ENCODE peak calls at places on chromosome 9, in five cellular contexts. One of them, this sample, is unnamed. For H3K9me3, the result is how much of the 10 kb centered on the place peaks cover.

GRCh38 chr9:36995927-36996471 is 38.1 kb downstream of the PAX5 start:
- DNase-seq in heart right ventricle: peak
- DNase-seq in fibroblast of lung: peak
- DNase-seq in CD8-positive, alpha-beta T cell: peak
- DNase-seq in CD4-positive, alpha-beta T cell: peak
- DNase-seq in this sample: no peak

GRCh38 chr9:98567540-98568233 is 141.0 kb downstream of the GABBR2 start:
- DNase-seq in heart right ventricle: no peak
- DNase-seq in fibroblast of lung: no peak
- DNase-seq in CD8-positive, alpha-beta T cell: no peak
- DNase-seq in CD4-positive, alpha-beta T cell: no peak
- DNase-seq in this sample: no peak

GRCh38 chr9:75358837-75359236 is 270.5 kb downstream of the OSTF1 start:
- DNase-seq in heart right ventricle: no peak
- DNase-seq in fibroblast of lung: no peak
- DNase-seq in CD8-positive, alpha-beta T cell: no peak
- DNase-seq in CD4-positive, alpha-beta T cell: no peak
- DNase-seq in this sample: no peak

GRCh38 chr9:6566409-6567139 is 79.0 kb downstream of the GLDC start:
- DNase-seq in heart right ventricle: peak
- DNase-seq in fibroblast of lung: peak
- DNase-seq in CD8-positive, alpha-beta T cell: no peak
- DNase-seq in CD4-positive, alpha-beta T cell: no peak
- DNase-seq in this sample: no peak

GRCh38 chr9:70537084-70537483 is 122.6 kb upstream of the KLF9 start:
- DNase-seq in heart right ventricle: no peak
- DNase-seq in fibroblast of lung: no peak
- DNase-seq in CD8-positive, alpha-beta T cell: no peak
- DNase-seq in CD4-positive, alpha-beta T cell: no peak
- DNase-seq in this sample: no peak

GRCh38 chr9:117737721-117738226 is 33.6 kb downstream of the TLR4 start:
- DNase-seq in heart right ventricle: no peak
- DNase-seq in fibroblast of lung: no peak
- DNase-seq in CD8-positive, alpha-beta T cell: no peak
- DNase-seq in CD4-positive, alpha-beta T cell: no peak
- DNase-seq in this sample: no peak

GRCh38 chr9:113988951-113989780 is 88.9 kb downstream of the AMBP start:
- DNase-seq in heart right ventricle: peak
- DNase-seq in fibroblast of lung: peak
- DNase-seq in CD8-positive, alpha-beta T cell: no peak
- DNase-seq in CD4-positive, alpha-beta T cell: no peak
- DNase-seq in this sample: peak

GRCh38 chr9:7358876-7359275 is 440.7 kb downstream of the DMAC1 start:
- DNase-seq in heart right ventricle: no peak
- DNase-seq in fibroblast of lung: no peak
- DNase-seq in CD8-positive, alpha-beta T cell: no peak
- DNase-seq in CD4-positive, alpha-beta T cell: no peak
- DNase-seq in this sample: no peak

GRCh38 chr9:15211994-15212501 is 95.0 kb downstream of the TTC39B start:
- DNase-seq in heart right ventricle: no peak
- DNase-seq in fibroblast of lung: peak
- DNase-seq in CD8-positive, alpha-beta T cell: no peak
- DNase-seq in CD4-positive, alpha-beta T cell: no peak
- DNase-seq in this sample: no peak

GRCh38 chr9:37364751-37365360 is 57.6 kb upstream of the GRHPR start:
- DNase-seq in heart right ventricle: no peak
- DNase-seq in fibroblast of lung: no peak
- DNase-seq in CD8-positive, alpha-beta T cell: no peak
- DNase-seq in CD4-positive, alpha-beta T cell: no peak
- DNase-seq in this sample: no peak

GRCh38 chr9:33375841-33376321 is 26.5 kb downstream of the AQP7 start:
- DNase-seq in heart right ventricle: no peak
- DNase-seq in fibroblast of lung: no peak
- DNase-seq in CD8-positive, alpha-beta T cell: no peak
- DNase-seq in CD4-positive, alpha-beta T cell: no peak
- DNase-seq in this sample: no peak

GRCh38 chr9:79902937-79903600 is 331.3 kb downstream of the TLE4 start:
- DNase-seq in heart right ventricle: no peak
- DNase-seq in fibroblast of lung: no peak
- DNase-seq in CD8-positive, alpha-beta T cell: no peak
- DNase-seq in CD4-positive, alpha-beta T cell: no peak
- DNase-seq in this sample: no peak

GRCh38 chr9:16001856-16002255 is 449.0 kb downstream of the CCDC171 start:
- DNase-seq in heart right ventricle: no peak
- DNase-seq in fibroblast of lung: peak
- DNase-seq in CD8-positive, alpha-beta T cell: no peak
- DNase-seq in CD4-positive, alpha-beta T cell: no peak
- DNase-seq in this sample: no peak

GRCh38 chr9:27094640-27095039 is 14.4 kb upstream of the TEK start:
- DNase-seq in heart right ventricle: no peak
- DNase-seq in fibroblast of lung: peak
- DNase-seq in CD8-positive, alpha-beta T cell: no peak
- DNase-seq in CD4-positive, alpha-beta T cell: no peak
- DNase-seq in this sample: no peak

DNA sequence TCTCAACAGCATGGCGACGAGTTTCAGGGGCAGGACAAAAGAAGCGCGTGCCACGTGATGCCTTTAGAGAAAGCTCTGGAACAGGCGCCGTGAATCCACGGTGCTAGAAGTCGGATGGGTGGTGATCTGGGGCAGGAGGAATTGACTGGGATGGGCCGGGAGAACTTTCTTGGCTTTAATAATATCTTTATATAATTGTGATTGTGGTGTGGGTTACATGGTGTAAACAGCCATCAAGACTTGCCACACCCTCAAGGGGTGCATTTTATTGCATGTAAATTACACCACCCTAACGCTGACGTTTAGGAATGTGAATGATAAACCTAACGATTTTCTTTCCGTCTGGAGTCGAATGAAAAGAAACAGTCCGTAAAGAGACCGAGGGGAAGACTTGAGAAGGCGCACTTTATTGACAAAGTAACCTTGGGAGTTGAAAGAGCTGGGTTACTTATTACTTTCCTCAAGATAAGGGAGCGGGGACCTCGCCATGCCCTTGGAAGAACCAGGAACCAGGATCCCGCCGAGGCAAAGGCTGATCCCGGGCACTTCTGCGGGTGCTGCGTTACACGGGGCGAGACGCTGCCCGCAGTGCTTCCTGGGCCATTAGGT is 8.5 kb downstream of the NRARP start:
- DNase-seq in heart right ventricle: no peak
- DNase-seq in fibroblast of lung: peak
- DNase-seq in CD8-positive, alpha-beta T cell: no peak
- DNase-seq in CD4-positive, alpha-beta T cell: no peak
- DNase-seq in this sample: no peak
- H3K9me3 ChIP-seq in heart right ventricle: under half
- H3K9me3 ChIP-seq in fibroblast of lung: under half
- H3K9me3 ChIP-seq in CD8-positive, alpha-beta T cell: under half
- H3K9me3 ChIP-seq in CD4-positive, alpha-beta T cell: under half
- H3K9me3 ChIP-seq in this sample: under half

GRCh38 chr9:21081451-21081850 is 3.7 kb upstream of the IFNB1 start:
- DNase-seq in heart right ventricle: no peak
- DNase-seq in fibroblast of lung: no peak
- DNase-seq in CD8-positive, alpha-beta T cell: no peak
- DNase-seq in CD4-positive, alpha-beta T cell: no peak
- DNase-seq in this sample: no peak

GRCh38 chr9:21075484-21075883 is 2.3 kb downstream of the IFNB1 start:
- DNase-seq in heart right ventricle: no peak
- DNase-seq in fibroblast of lung: no peak
- DNase-seq in CD8-positive, alpha-beta T cell: no peak
- DNase-seq in CD4-positive, alpha-beta T cell: no peak
- DNase-seq in this sample: no peak

GRCh38 chr9:21080793-21081192 is 3.1 kb upstream of the IFNB1 start:
- DNase-seq in heart right ventricle: no peak
- DNase-seq in fibroblast of lung: no peak
- DNase-seq in CD8-positive, alpha-beta T cell: no peak
- DNase-seq in CD4-positive, alpha-beta T cell: no peak
- DNase-seq in this sample: no peak

GRCh38 chr9:21077842-21078241 is at the start of gene IFNB1:
- DNase-seq in heart right ventricle: no peak
- DNase-seq in fibroblast of lung: no peak
- DNase-seq in CD8-positive, alpha-beta T cell: no peak
- DNase-seq in CD4-positive, alpha-beta T cell: no peak
- DNase-seq in this sample: no peak

DNA sequence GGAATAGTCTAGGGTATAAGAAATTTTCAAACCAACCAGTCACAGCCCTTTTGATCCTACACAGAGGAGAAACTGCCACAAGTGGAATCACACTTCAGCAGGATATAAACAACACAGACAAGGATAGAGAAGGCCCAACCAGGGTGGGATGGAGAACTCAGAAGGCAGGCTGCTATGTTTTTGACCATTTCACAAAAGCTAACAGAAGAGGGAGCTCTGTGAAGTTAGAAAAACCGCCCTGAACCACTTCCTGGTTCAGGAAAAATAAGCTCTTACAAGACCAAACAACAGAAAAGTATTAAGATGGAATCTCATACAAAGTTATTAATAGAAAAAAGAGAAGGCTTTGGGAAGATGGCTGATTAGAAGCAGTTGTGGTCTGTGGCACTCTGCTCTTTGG is 960 bp upstream of the IFNB1 start:
- DNase-seq in heart right ventricle: no peak
- DNase-seq in fibroblast of lung: no peak
- DNase-seq in CD8-positive, alpha-beta T cell: no peak
- DNase-seq in CD4-positive, alpha-beta T cell: no peak
- DNase-seq in this sample: no peak
- TF ChIP-seq CTCF in heart right ventricle: no peak
- TF ChIP-seq CTCF in fibroblast of lung: no peak
- TF ChIP-seq CTCF in CD8-positive, alpha-beta T cell: no peak
- TF ChIP-seq CTCF in CD4-positive, alpha-beta T cell: peak
- TF ChIP-seq CTCF in this sample: no peak

DNA sequence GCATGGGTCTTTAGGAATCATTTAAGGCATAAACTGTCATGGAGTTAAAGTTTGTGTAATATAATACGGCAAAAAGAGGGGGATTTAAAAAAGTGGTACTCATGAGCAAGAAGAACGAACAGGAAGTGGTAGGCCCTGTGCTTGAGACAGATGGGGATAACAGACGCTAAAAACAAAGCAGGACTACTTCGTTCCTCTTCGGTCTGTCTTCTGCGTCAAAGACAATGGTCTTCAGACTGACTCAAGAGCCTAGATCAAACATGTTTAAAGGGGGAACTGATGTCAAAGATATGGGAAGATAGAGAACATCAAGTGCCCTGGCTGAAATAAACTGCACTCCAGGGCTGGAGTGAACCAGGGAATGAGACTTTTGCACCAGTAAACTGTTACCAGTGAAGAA is 59.8 kb upstream of the RFX3 start:
- DNase-seq in heart right ventricle: no peak
- DNase-seq in fibroblast of lung: no peak
- DNase-seq in CD8-positive, alpha-beta T cell: no peak
- DNase-seq in CD4-positive, alpha-beta T cell: no peak
- DNase-seq in this sample: no peak
- H3K9me3 ChIP-seq in heart right ventricle: under half
- H3K9me3 ChIP-seq in fibroblast of lung: under half
- H3K9me3 ChIP-seq in CD8-positive, alpha-beta T cell: under half
- H3K9me3 ChIP-seq in CD4-positive, alpha-beta T cell: half or more
- H3K9me3 ChIP-seq in this sample: under half

DNA sequence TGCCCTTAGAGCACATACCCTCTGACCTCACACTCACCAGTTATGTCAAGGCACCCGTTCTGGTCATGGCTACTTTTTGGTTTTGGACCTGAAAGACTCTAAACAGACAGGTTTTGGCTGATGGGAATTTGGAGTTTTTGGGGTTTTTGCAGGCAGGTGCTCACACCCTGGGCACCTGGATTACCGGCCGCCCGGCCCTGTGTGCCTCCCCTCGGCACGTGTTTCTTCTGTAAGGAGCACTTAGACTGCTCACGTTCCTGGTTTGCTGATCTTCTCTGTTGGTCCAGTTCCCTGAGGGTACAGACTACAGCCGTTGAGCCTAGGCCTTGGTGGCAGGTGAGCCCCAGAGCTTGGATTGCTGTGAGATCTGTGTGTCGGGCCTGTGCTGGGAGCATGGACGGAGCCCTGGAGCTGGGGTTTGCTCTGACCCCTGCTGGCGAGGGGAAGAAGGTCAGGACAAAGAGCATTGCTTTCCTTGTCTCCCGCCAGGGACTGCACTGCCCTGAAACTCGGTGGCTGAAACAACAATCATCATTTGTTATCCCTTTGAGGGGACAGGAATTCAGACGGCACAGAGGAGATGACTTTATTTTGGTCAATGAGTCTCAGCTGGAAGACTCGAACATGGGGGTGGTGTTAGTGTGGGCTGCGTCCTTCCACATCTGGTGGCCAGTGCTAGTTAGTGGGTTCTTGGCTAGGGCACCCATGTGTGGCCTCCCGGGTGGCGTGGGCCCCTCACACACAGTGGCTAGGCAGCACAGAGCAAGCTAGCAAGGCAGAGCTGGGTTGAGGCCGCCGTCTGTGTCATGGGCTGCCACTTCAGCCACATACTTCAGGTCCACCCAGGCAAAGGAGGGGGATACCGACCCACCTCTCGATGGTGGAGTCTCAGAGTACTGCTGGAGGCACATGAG is 76.4 kb downstream of the EHMT1 start:
- DNase-seq in heart right ventricle: peak
- DNase-seq in fibroblast of lung: peak
- DNase-seq in CD8-positive, alpha-beta T cell: no peak
- DNase-seq in CD4-positive, alpha-beta T cell: no peak
- DNase-seq in this sample: no peak
- TF ChIP-seq CTCF in heart right ventricle: peak
- TF ChIP-seq CTCF in fibroblast of lung: peak
- TF ChIP-seq CTCF in CD8-positive, alpha-beta T cell: peak
- TF ChIP-seq CTCF in CD4-positive, alpha-beta T cell: peak
- TF ChIP-seq CTCF in this sample: peak

GRCh38 chr9:73237140-73237539 is 85.5 kb downstream of the ANXA1 start:
- DNase-seq in heart right ventricle: no peak
- DNase-seq in fibroblast of lung: no peak
- DNase-seq in CD8-positive, alpha-beta T cell: no peak
- DNase-seq in CD4-positive, alpha-beta T cell: no peak
- DNase-seq in this sample: no peak
- H3K9me3 ChIP-seq in heart right ventricle: under half
- H3K9me3 ChIP-seq in fibroblast of lung: under half
- H3K9me3 ChIP-seq in CD8-positive, alpha-beta T cell: under half
- H3K9me3 ChIP-seq in CD4-positive, alpha-beta T cell: under half
- H3K9me3 ChIP-seq in this sample: under half